ENCODE peak calls at places on chromosome 3, in five cellular contexts. One of them, this sample, is unnamed.
A peak's percentile ranks its signal among the peaks of the same experiment; 100 is the strongest.

GRCh38 chr3:15032650-15033049 is 32.5 kb downstream of the MRPS25 start:
- DNase-seq in heart left ventricle: no peak
- DNase-seq in iPS DF 19.7: no peak
- DNase-seq in body of pancreas: no peak
- DNase-seq in germinal center: no peak
- DNase-seq in this sample: no peak

GRCh38 chr3:41997702-41998551 is 36.0 kb upstream of the ULK4 start:
- DNase-seq in germinal center: peak; percentile 14
- DNase-seq in iPS DF 19.7: no peak
- DNase-seq in body of pancreas: no peak
- DNase-seq in heart left ventricle: no peak
- DNase-seq in this sample: no peak

GRCh38 chr3:99602183-99602582 is 36.2 kb upstream of the COL8A1 start:
- DNase-seq in body of pancreas: no peak
- DNase-seq in iPS DF 19.7: no peak
- DNase-seq in heart left ventricle: no peak
- DNase-seq in germinal center: no peak
- DNase-seq in this sample: no peak

GRCh38 chr3:127751163-127751621 is 71.1 kb downstream of the MGLL start:
- DNase-seq in germinal center: no peak
- DNase-seq in heart left ventricle: no peak
- DNase-seq in iPS DF 19.7: no peak
- DNase-seq in body of pancreas: no peak
- DNase-seq in this sample: peak; percentile 26

GRCh38 chr3:4580346-4581019 is 87.3 kb downstream of the ITPR1 start:
- DNase-seq in iPS DF 19.7: no peak
- DNase-seq in heart left ventricle: peak; percentile 30
- DNase-seq in germinal center: no peak
- DNase-seq in body of pancreas: no peak
- DNase-seq in this sample: no peak

GRCh38 chr3:196398782-196399181 is 33.4 kb downstream of the UBXN7 start:
- DNase-seq in iPS DF 19.7: no peak
- DNase-seq in germinal center: no peak
- DNase-seq in body of pancreas: no peak
- DNase-seq in heart left ventricle: no peak
- DNase-seq in this sample: no peak

GRCh38 chr3:12120374-12121140 is 38.2 kb downstream of the TIMP4 start:
- DNase-seq in iPS DF 19.7: no peak
- DNase-seq in germinal center: no peak
- DNase-seq in heart left ventricle: no peak
- DNase-seq in body of pancreas: no peak
- DNase-seq in this sample: no peak

GRCh38 chr3:155244206-155244605 is 49.3 kb downstream of the STRIT1 start:
- DNase-seq in heart left ventricle: no peak
- DNase-seq in germinal center: peak; percentile 37
- DNase-seq in iPS DF 19.7: no peak
- DNase-seq in body of pancreas: no peak
- DNase-seq in this sample: no peak

GRCh38 chr3:13607821-13608620 is 59.1 kb downstream of the FBLN2 start:
- DNase-seq in iPS DF 19.7: no peak
- DNase-seq in heart left ventricle: no peak
- DNase-seq in body of pancreas: no peak
- DNase-seq in germinal center: no peak
- DNase-seq in this sample: no peak